ENCODE peak calls at places on chromosomes 4 and X, in five cellular contexts. V is T-helper 1 cell; W is immature natural killer cell; I is stimulated activated CD4-positive, alpha-beta T cell treated with anti-CD3 and anti-CD28 coated beads, Interleukin-4, amount 100 ng/mL, for 1 hour; D is NCI-H2227 treated with DMSO at 0.1 percent for 48 hours. C is an unnamed sample.

GRCh38 chr4:26509681-26510333 is 19.5 kb upstream of the CCKAR start:
- DNase-seq in V (no peak), W (no peak), I (no peak), D (no peak), C (no peak)

GRCh38 chr4:24489870-24490269 is 94.5 kb downstream of the DHX15 start:
- DNase-seq in V (no peak), W (no peak), I (no peak), D (no peak), C (no peak)

GRCh38 chrX:140701480-140701879 is 8.1 kb upstream of the LINC00632 start:
- DNase-seq in V (no peak), W (no peak), I (no peak), D (no peak), C (no peak)

GRCh38 chrX:18119856-18120255 is 100.8 kb downstream of the BEND2 start:
- DNase-seq in V (no peak), W (no peak), I (peak; percentile 1), D (no peak), C (no peak)

GRCh38 chrX:129686422-129686948 is 31.7 kb upstream of the APLN start:
- DNase-seq in V (no peak), W (no peak), I (no peak), D (peak; percentile 9), C (no peak)

GRCh38 chrX:8773117-8773516 is 28.1 kb downstream of the FAM9A start:
- DNase-seq in V (no peak), W (peak; percentile 45), I (no peak), D (no peak), C (no peak)

GRCh38 chr4:188930822-188931221 is 791.6 kb downstream of the TRIML1 start:
- DNase-seq in V (no peak), W (no peak), I (peak; percentile 2), D (no peak), C (peak; percentile 0)

GRCh38 chr4:185587444-185588161 is 52.3 kb upstream of the PDLIM3 start:
- DNase-seq in V (peak; percentile 44), W (peak; percentile 35), I (peak; percentile 73), D (no peak), C (peak; percentile 81)

GRCh38 chr4:107035711-107036601 is at the start of gene DKK2:
- DNase-seq in V (no peak), W (no peak), I (no peak), D (no peak), C (no peak)

GRCh38 chr4:83850435-83850834 is 314.5 kb downstream of the GPAT3 start:
- DNase-seq in V (no peak), W (no peak), I (no peak), D (no peak), C (no peak)

GRCh38 chr4:185742766-185743165 is 69.2 kb downstream of the SORBS2 start:
- DNase-seq in V (no peak), W (no peak), I (no peak), D (no peak), C (no peak)

GRCh38 chr4:176778063-176778462 is 14.7 kb downstream of the VEGFC start:
- DNase-seq in V (no peak), W (no peak), I (no peak), D (no peak), C (no peak)

GRCh38 chr4:145735330-145735638 is 55.3 kb downstream of the C4orf51 start:
- DNase-seq in V (no peak), W (no peak), I (no peak), D (no peak), C (no peak)

GRCh38 chrX:144333429-144333828 is 449.6 kb downstream of the UBE2NL start:
- DNase-seq in V (no peak), W (no peak), I (no peak), D (no peak), C (no peak)

GRCh38 chrX:96480081-96480480 is 204.6 kb upstream of the DIAPH2 start:
- DNase-seq in V (no peak), W (no peak), I (no peak), D (no peak), C (no peak)

GRCh38 chr4:84632092-84632491 is 49.2 kb downstream of the CDS1 start:
- DNase-seq in V (no peak), W (no peak), I (no peak), D (no peak), C (no peak)

GRCh38 chr4:139921551-139922184 is 232.3 kb downstream of the MAML3 start:
- DNase-seq in V (no peak), W (no peak), I (no peak), D (peak; percentile 8), C (no peak)

GRCh38 chr4:137065306-137065705 is 467.0 kb downstream of the PCDH18 start:
- DNase-seq in V (no peak), W (no peak), I (no peak), D (no peak), C (no peak)

C was measured in naive B cell.